ENCODE peak calls at places on chromosomes 1 and 21, in five cellular contexts. S is colonic mucosa; C is CD8-positive, alpha-beta T cell; D is uterus; Y is MM.1S. U is an unnamed sample.

GRCh38 chr1:226482196-226482595 is 66.4 kb upstream of the STUM start:
- DNase-seq in D (no peak), S (no peak), Y (no peak), C (no peak), U (no peak)

GRCh38 chr1:47378147-47378546 is 37.9 kb upstream of the FOXE3 start:
- DNase-seq in C (no peak), Y (no peak), S (no peak), D (no peak), U (no peak)

GRCh38 chr1:17016317-17016661 is 4.6 kb upstream of the ATP13A2 start:
- DNase-seq in Y (no peak), D (no peak), C (no peak), S (no peak), U (no peak)

GRCh38 chr1:4273747-4274146 is 373.7 kb upstream of the C1orf174 start:
- DNase-seq in Y (no peak), D (no peak), C (no peak), S (no peak), U (no peak)

GRCh38 chr1:76285578-76286135 is 211.1 kb downstream of the ST6GALNAC3 start:
- DNase-seq in S (no peak), C (peak; percentile 26), Y (no peak), D (no peak), U (no peak)

GRCh38 chr1:109892476-109893368 is 17.9 kb upstream of the CSF1 start:
- DNase-seq in S (no peak), C (no peak), D (no peak), Y (no peak), U (no peak)

GRCh38 chr1:178094752-178095645 is 1.1 kb downstream of the RASAL2 start:
- DNase-seq in S (no peak), D (no peak), Y (no peak), C (no peak), U (no peak)

GRCh38 chr1:16153110-16153998 is 2.5 kb downstream of the EPHA2 start:
- DNase-seq in Y (no peak), D (no peak), S (no peak), C (no peak), U (no peak)

GRCh38 chr1:234537236-234537635 is 58.3 kb upstream of the TARBP1 start:
- DNase-seq in S (no peak), D (no peak), Y (no peak), C (no peak), U (no peak)

GRCh38 chr1:10692401-10693021 is 103.9 kb downstream of the CASZ1 start:
- DNase-seq in S (peak; percentile 88), D (no peak), Y (peak; percentile 56), C (peak; percentile 79), U (peak; percentile 79)

GRCh38 chr1:39127513-39127912 is 77.0 kb upstream of the MACF1 start:
- DNase-seq in C (no peak), D (no peak), Y (no peak), S (no peak), U (no peak)

GRCh38 chr1:226608699-226609505 is 60.3 kb downstream of the STUM start:
- DNase-seq in C (peak; percentile 69), D (peak; percentile 70), Y (peak; percentile 73), S (peak; percentile 59), U (peak; percentile 38)

GRCh38 chr1:170326221-170326620 is 180.5 kb downstream of the NTMT2 start:
- DNase-seq in Y (no peak), D (no peak), C (no peak), S (no peak), U (no peak)

GRCh38 chr1:178579095-178579494 is 66.2 kb downstream of the TEX35 start:
- DNase-seq in S (no peak), D (no peak), Y (no peak), C (no peak), U (no peak)

GRCh38 chr1:239976130-239976968 is 115.3 kb upstream of the FMN2 start:
- DNase-seq in S (peak; percentile 48), Y (peak; percentile 78), C (no peak), D (no peak), U (peak; percentile 51)

GRCh38 chr1:244887281-244887680 is 22.9 kb upstream of the HNRNPU start:
- DNase-seq in S (no peak), Y (no peak), C (no peak), D (no peak), U (no peak)

GRCh38 chr21:44884059-44884458 is 10.6 kb upstream of the PTTG1IP start:
- DNase-seq in D (no peak), Y (no peak), C (no peak), S (no peak), U (no peak)

GRCh38 chr21:30305136-30305535 is 15.0 kb downstream of the KRTAP26-1 start:
- DNase-seq in Y (no peak), D (no peak), C (no peak), S (no peak), U (no peak)

GRCh38 chr1:1373493-1374067 is 1.4 kb downstream of the AURKAIP1 start:
- DNase-seq in D (peak; percentile 30), S (no peak), Y (no peak), C (peak; percentile 21), U (no peak)
- H3K27ac ChIP-seq in D (peak overlapping the region; percentile 93), S (no peak overlapping the region), Y (no peak overlapping the region), C (no peak overlapping the region), U (peak overlapping the region; percentile 94)

DNA sequence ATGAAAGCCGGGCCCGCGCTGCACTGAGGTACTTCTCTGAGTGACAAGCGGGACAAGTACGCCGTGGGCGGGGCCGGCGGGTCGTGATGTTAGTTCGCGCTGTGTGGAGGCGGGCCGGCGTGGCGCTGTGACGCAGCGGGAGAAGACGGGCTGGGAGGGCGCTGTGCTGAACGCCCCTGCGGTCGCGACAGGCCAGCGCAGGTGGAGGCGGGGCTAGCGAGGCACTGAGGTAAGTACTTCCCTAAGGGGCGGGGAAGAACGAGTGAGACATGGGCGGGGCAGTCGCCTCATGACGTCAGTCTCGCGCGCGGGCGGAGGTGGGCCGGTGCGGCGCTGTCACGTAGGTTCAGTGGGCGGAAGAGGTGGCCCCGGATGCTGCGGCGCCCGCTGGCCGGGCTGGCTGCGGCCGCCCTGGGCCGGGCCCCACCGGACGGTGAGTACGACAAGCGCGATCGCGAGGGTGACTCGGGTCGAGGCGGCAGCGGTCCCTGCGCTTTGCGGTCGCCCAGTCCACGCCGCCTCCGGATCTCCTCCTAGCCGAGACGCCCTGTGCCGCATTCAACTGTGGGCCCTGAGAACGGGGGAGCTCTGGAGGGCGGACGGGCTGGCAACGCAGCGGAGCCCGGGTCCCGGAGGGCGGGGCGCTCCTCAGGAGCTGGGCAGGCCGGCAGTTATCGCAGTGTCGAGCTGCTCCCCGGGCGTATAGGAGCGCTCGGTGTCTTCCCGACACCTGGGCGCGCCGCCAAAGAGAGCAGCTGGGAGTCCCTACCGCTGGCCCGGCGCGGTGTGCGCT is at the start of gene GUK1:
- DNase-seq in C (peak; percentile 100), S (peak; percentile 100), Y (peak; percentile 100), D (peak; percentile 99), U (peak; percentile 100)
- H3K4me1 ChIP-seq in C (peaks cover 47% of the 10 kb centered on the region), S (peaks cover 15% of the 10 kb centered on the region), Y (peaks cover 14% of the 10 kb centered on the region), D (peaks cover 26% of the 10 kb centered on the region), U (peaks cover 45% of the 10 kb centered on the region)

DNA sequence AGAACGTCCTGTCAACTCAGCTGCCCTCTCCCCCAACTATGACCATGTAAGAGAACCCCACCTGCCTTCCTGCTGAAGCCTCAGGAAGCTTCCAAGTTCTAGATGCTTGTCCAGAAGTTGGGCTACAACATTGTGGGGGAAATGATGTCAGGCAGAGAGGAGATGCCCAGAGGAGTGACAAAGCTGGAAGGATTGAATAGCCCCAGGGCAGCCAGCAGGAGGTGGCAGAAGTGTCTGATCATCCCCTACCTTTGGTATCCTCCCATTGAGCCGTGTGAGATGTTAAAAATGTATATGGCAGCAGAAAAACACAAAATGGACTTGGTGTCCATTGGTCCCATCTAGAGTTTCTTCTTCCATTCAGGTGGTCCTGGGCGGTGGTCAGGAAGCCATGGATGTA is 6.6 kb downstream of the EIF3I start:
- DNase-seq in S (no peak), C (no peak), D (no peak), Y (no peak), U (no peak)
- H3K36me3 ChIP-seq in S (peaks cover 13% of the 10 kb centered on the region), C (peaks cover 37% of the 10 kb centered on the region), D (no peaks in the 10 kb centered on the region), Y (peaks cover 7% of the 10 kb centered on the region), U (peaks cover 68% of the 10 kb centered on the region)

GRCh38 chr1:168442931-168443330 is 100.9 kb downstream of the XCL2 start:
- DNase-seq in C (no peak), Y (no peak), S (no peak), D (no peak), U (no peak)
- H3K27ac ChIP-seq in C (peak overlapping the region; percentile 23), Y (no peak overlapping the region), S (no peak overlapping the region), D (no peak overlapping the region), U (no peak overlapping the region)

GRCh38 chr1:9244501-9245229 is 10.1 kb downstream of the H6PD start:
- DNase-seq in D (no peak), Y (no peak), C (no peak), S (peak; percentile 80), U (no peak)
- H3K4me1 ChIP-seq in D (peaks cover 2% of the 10 kb centered on the region), Y (peaks cover 9% of the 10 kb centered on the region), C (peaks cover 22% of the 10 kb centered on the region), S (peaks cover 11% of the 10 kb centered on the region), U (peaks cover 8% of the 10 kb centered on the region)

GRCh38 chr1:212962509-212962908 is 12.2 kb downstream of the VASH2 start:
- DNase-seq in S (no peak), D (no peak), C (no peak), Y (no peak), U (no peak)

GRCh38 chr1:212964102-212964501 is 13.8 kb downstream of the VASH2 start:
- DNase-seq in Y (no peak), D (no peak), C (no peak), S (no peak), U (no peak)

GRCh38 chr1:212959266-212960220 is 9.2 kb downstream of the VASH2 start:
- DNase-seq in D (no peak), C (no peak), Y (no peak), S (no peak), U (no peak)

GRCh38 chr1:212958175-212958574 is 7.8 kb downstream of the VASH2 start:
- DNase-seq in C (no peak), Y (no peak), D (no peak), S (no peak), U (no peak)

DNA sequence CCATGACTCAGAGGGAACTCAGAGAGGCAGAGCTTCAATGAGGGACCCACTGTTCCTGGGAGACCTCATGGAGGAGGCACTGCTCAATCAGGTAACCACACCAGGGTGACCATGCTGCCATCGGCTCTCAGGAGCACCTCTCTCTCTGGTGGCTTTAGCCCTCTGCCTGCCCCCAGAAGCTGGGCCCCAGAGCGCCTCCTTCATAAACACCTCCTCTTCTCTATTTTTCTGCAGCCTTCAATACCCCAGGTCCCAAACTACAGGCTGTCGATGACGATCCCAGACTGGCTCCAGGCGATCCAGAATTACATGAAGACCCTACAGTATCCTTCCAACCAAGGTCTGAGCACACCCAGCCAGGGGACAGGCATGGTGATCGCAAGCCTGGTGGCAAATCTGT is 10.6 kb downstream of the VASH2 start:
- DNase-seq in Y (no peak), C (no peak), D (no peak), S (no peak), U (no peak)
- H3K36me3 ChIP-seq in Y (no peaks in the 10 kb centered on the region), C (no peaks in the 10 kb centered on the region), D (no peaks in the 10 kb centered on the region), S (no peaks in the 10 kb centered on the region), U (no peaks in the 10 kb centered on the region)

GRCh38 chr1:160284782-160285344 is at the start of gene PEX19:
- DNase-seq in Y (peak; percentile 95), D (peak; percentile 94), C (peak; percentile 92), S (peak; percentile 96), U (peak; percentile 94)
- H3K27ac ChIP-seq in Y (peak within 1 kb of the TSS; percentile 13), D (peak within 1 kb of the TSS; percentile 90), C (peak within 1 kb of the TSS; percentile 75), S (peak within 1 kb of the TSS; percentile 64), U (peak within 1 kb of the TSS; percentile 71)

U was measured in CD4-positive, CD25-positive, alpha-beta regulatory T cell.